ENCODE peak calls at places on chromosomes 4 and X, in four cellular contexts. S, R, N and J are unnamed samples. For H3K9me1, the result is how much of the 10 kb centered on the place peaks cover.

GRCh38 chr4:24516926-24517325 is 67.4 kb downstream of the DHX15 start:
- DNase-seq in S (no peak), R (no peak), N (no peak), J (no peak)

GRCh38 chrX:39470588-39471155 is 627.1 kb downstream of the BCOR start:
- DNase-seq in S (no peak), R (peak), N (no peak), J (no peak)

GRCh38 chrX:19904778-19905367 is 17.5 kb upstream of the SH3KBP1 start:
- DNase-seq in S (peak), R (peak), N (no peak), J (peak)

GRCh38 chr4:3201718-3202702 is 46.9 kb upstream of the MSANTD1 start:
- DNase-seq in S (no peak), R (peak), N (no peak), J (no peak)

GRCh38 chr4:2742081-2742822 is 13.9 kb downstream of the TNIP2 start:
- DNase-seq in S (no peak), R (no peak), N (no peak), J (no peak)

GRCh38 chr4:577499-578450 is 1.7 kb upstream of the TMEM271 start:
- DNase-seq in S (no peak), R (no peak), N (no peak), J (no peak)

GRCh38 chr4:156820931-156821330 is 150.7 kb downstream of the PDGFC start:
- DNase-seq in S (no peak), R (peak), N (no peak), J (no peak)

GRCh38 chrX:66728818-66729271 is 90.0 kb upstream of the EDA2R start:
- DNase-seq in S (peak), R (peak), N (no peak), J (peak)

GRCh38 chr4:41076481-41076880 is 137.9 kb downstream of the APBB2 start:
- DNase-seq in S (no peak), R (no peak), N (no peak), J (no peak)

GRCh38 chr4:83548151-83548905 is 12.4 kb downstream of the GPAT3 start:
- DNase-seq in S (peak), R (peak), N (peak), J (peak)

GRCh38 chr4:120685756-120686278 is 236.7 kb downstream of the PRDM5 start:
- DNase-seq in S (no peak), R (no peak), N (no peak), J (no peak)

GRCh38 chr4:145769450-145770037 is 89.6 kb downstream of the C4orf51 start:
- DNase-seq in S (no peak), R (no peak), N (no peak), J (no peak)

GRCh38 chrX:1465261-1466231 is 12.8 kb upstream of the ASMTL start:
- DNase-seq in S (no peak), R (no peak), N (no peak), J (no peak)

GRCh38 chrX:112368371-112368770 is 285.8 kb upstream of the TRPC5 start:
- DNase-seq in S (no peak), R (no peak), N (no peak), J (no peak)

GRCh38 chrX:100944601-100945000 is 15.9 kb upstream of the XKRX start:
- DNase-seq in S (no peak), R (no peak), N (no peak), J (no peak)

GRCh38 chr4:13168326-13168725 is 315.8 kb downstream of the RAB28 start:
- DNase-seq in S (no peak), R (no peak), N (no peak), J (no peak)

GRCh38 chr4:138182838-138183426 is 59.2 kb downstream of the SLC7A11 start:
- DNase-seq in S (peak), R (peak), N (no peak), J (peak)

GRCh38 chr4:106422766-106423165 is 54.2 kb upstream of the GIMD1 start:
- DNase-seq in S (no peak), R (no peak), N (no peak), J (no peak)

GRCh38 chr4:140875751-140876389 is 119.7 kb upstream of the TBC1D9 start:
- DNase-seq in S (no peak), R (no peak), N (no peak), J (no peak)

GRCh38 chr4:4268753-4269152 is 20.7 kb upstream of the TMEM128 start:
- DNase-seq in S (no peak), R (no peak), N (no peak), J (no peak)

GRCh38 chrX:45621356-45622041 is 420.8 kb upstream of the DIPK2B start:
- DNase-seq in S (no peak), R (peak), N (peak), J (peak)

GRCh38 chr4:183424109-183424751 is 20.2 kb upstream of the CDKN2AIP start:
- DNase-seq in S (no peak), R (no peak), N (no peak), J (no peak)

GRCh38 chr4:44118971-44119680 is 329.5 kb downstream of the KCTD8 start:
- DNase-seq in S (no peak), R (no peak), N (no peak), J (no peak)

GRCh38 chrX:51494409-51494808 is 2.0 kb downstream of the NUDT11 start:
- DNase-seq in S (no peak), R (no peak), N (no peak), J (peak)

GRCh38 chr4:159383569-159383934 is 280.7 kb downstream of the RAPGEF2 start:
- DNase-seq in S (no peak), R (no peak), N (no peak), J (no peak)

GRCh38 chr4:22434895-22435294 is 81.0 kb downstream of the ADGRA3 start:
- DNase-seq in S (peak), R (peak), N (peak), J (peak)

GRCh38 chrX:57417827-57418226 is 131.3 kb downstream of the FAAH2 start:
- DNase-seq in S (no peak), R (no peak), N (no peak), J (peak)

GRCh38 chr4:102761902-102762301 is 1.1 kb upstream of the MANBA start:
- DNase-seq in S (no peak), R (no peak), N (no peak), J (no peak)
- H3K4me3 ChIP-seq in S (no peak), R (no peak), N (no peak), J (no peak)

DNA sequence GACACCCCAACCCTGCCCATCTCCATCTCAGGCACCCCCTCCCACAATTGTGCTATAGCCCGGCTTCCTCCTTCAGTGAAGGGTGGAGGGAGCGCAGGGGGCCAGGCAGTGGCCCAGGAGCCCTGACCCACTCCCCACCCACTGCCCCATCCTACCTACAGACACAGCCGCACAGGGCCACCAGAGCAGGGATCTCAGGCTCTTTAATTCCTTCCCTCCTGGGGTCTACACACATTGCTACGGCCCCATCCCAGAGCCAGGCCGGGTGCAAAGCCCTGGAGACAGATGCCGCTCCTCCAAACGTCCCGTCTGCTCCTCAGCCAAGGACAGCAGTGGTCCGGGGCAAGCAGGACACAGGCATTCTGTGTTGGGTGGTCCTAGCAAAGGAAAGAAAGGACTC is 12.8 kb upstream of the DUSP9 start:
- DNase-seq in S (no peak), R (no peak), N (no peak), J (no peak)
- H3K9me1 ChIP-seq in S (under half), R (under half), N (under half), J (under half)

GRCh38 chrX:33726281-33727160 is 405.6 kb downstream of the FAM47A start:
- DNase-seq in S (no peak), R (no peak), N (no peak), J (no peak)

GRCh38 chrX:33725556-33726232 is 406.4 kb downstream of the FAM47A start:
- DNase-seq in S (no peak), R (no peak), N (no peak), J (peak)

DNA sequence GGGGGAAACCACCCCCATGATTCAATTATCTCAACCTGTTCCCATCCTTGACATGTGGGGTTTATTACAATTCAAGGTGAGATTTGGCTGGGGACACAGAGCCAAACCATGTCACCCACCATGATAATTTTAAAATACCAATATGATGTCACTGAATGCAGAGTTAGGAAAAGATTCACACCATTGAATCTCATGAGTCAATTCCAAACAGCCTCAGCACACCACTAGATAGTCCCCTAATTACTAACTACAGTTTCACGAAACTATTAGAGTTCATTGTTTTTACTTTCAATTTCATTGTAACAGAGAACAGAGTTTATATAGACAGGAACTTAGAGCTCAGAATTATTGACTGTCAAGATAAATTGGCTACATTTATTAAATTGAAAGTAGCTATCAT is 410.2 kb downstream of the FAM47A start:
- DNase-seq in S (no peak), R (no peak), N (no peak), J (no peak)
- H3K4me3 ChIP-seq in S (no peak), R (no peak), N (no peak), J (no peak)

GRCh38 chrX:49210406-49210805 is 10.4 kb upstream of the SYP start:
- DNase-seq in S (no peak), R (no peak), N (no peak), J (no peak)

GRCh38 chrX:49211074-49211473 is 11.1 kb upstream of the SYP start:
- DNase-seq in S (no peak), R (no peak), N (no peak), J (no peak)

GRCh38 chrX:49209434-49210251 is 9.7 kb upstream of the SYP start:
- DNase-seq in S (peak), R (no peak), N (no peak), J (no peak)

GRCh38 chrX:49206543-49206942 is 6.5 kb upstream of the SYP start:
- DNase-seq in S (no peak), R (no peak), N (no peak), J (no peak)

GRCh38 chrX:49208399-49208798 is 8.4 kb upstream of the SYP start:
- DNase-seq in S (no peak), R (no peak), N (no peak), J (no peak)
- H3K9me1 ChIP-seq in S (under half), R (under half), N (under half), J (under half)

DNA sequence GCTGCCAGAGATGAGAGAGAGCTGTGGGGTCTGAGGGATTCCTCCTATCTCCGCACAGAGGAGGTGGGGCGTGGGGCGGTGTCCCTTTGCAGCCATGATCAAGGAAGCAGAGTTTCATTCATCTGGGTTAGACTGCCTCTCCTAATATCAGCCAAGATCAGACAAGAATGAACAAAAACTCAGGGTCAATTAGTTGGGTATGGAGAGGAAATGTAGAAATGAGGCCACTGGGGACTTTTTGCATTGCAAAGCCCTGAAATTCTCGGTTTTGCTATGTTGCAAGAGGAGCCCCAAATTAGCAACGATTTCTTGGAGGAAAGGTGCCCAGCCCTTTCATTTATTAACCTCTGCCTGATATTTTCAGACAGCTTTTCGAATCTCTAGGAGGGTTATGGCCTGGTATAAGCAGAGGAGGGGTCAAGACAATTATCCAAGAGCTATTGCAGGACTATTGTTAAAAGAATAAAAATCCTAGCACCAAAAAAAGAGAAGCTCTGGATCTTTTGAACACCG is 34.3 kb upstream of the ACSL1 start:
- DNase-seq in S (no peak), R (no peak), N (no peak), J (no peak)
- H3K4me3 ChIP-seq in S (no peak), R (no peak), N (no peak), J (no peak)

DNA sequence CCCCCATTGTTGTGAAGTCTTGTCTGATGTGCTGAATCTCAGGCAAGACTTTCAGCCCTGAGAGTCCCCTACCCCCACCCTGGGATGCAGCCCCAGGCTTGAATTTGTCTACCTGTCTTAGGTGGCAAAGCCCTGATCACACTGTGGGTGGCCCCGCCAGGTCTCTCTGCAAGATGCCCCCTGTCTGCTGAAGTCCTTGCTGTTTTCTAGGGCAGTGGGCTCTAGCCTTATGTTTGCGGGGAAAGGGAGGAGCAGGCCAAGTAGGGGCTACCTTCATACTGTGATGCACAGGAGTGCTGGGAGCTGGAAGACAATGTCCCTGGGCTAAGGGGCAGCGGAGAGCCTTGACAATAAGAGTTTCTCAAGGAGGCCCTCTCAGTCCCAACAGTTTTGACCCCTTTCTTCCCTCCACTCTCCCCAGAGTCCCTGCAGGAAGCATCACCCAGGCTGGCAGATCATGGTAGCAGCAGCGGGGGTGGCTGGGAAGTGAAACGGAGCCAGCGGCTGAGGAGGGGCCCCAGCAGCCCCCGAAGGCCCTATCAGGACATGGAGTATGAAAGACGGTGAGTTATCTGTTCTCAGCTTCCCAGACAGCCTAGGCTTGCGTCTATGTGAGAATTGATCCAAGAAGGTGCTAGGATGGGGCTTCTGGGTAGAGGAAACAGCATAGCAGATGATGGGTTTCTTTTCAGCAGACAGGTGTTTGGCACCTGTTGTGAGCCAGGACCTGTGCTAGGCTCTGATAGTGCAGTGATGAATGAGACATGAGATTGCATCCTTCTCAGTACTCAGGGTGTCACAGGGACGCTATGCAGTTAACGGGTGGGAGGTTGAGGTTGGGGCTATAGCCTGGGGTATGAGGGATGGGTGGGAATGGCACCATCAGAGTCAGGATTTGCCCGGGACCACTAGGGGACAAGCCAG is 2.2 kb downstream of the RBM10 start:
- DNase-seq in S (no peak), R (no peak), N (no peak), J (no peak)
- H3K9me1 ChIP-seq in S (under half), R (under half), N (under half), J (under half)